ENCODE peak calls at places on chromosomes 16 and 17, in eight cellular contexts. T is trophoblast cell; A is heart right ventricle; F is mesendoderm; Z is neuronal stem cell; S is Peyer's patch; N is RWPE2; L is naive thymus-derived CD4-positive, alpha-beta T cell. G is an unnamed sample. For H3K36me3, the result is how much of the 10 kb centered on the place peaks cover.

GRCh38 chr17:77217566-77217965 is 76.8 kb downstream of the SEC14L1 start:
- DNase-seq in L (no peak), S (no peak), F (no peak), A (peak), N (no peak), Z (no peak), T (no peak), G (no peak)

GRCh38 chr16:85249418-85249817 is 137.1 kb upstream of the CIBAR2 start:
- DNase-seq in A (peak), Z (no peak), N (no peak), T (no peak), L (no peak), S (no peak), F (no peak), G (no peak)

GRCh38 chr16:35596467-35596866 is 2137.1 kb downstream of the TP53TG3F start:
- DNase-seq in Z (no peak), T (no peak), A (no peak), S (no peak), L (no peak), N (no peak), F (no peak), G (no peak)

GRCh38 chr17:83185023-83186002 is 105.9 kb downstream of the METRNL start:
- DNase-seq in S (peak), A (no peak), Z (no peak), N (peak), L (no peak), T (no peak), F (no peak), G (no peak)

GRCh38 chr17:48335858-48336500 is 94.0 kb downstream of the SKAP1 start:
- DNase-seq in S (no peak), A (no peak), L (peak), F (peak), N (no peak), T (no peak), Z (peak), G (no peak)

GRCh38 chr16:10551881-10552280 is 28.5 kb downstream of the EMP2 start:
- DNase-seq in S (no peak), Z (no peak), N (no peak), F (no peak), L (no peak), A (no peak), T (no peak), G (no peak)

GRCh38 chr17:72150632-72151460 is 30.0 kb downstream of the SOX9 start:
- DNase-seq in F (peak), T (no peak), L (no peak), A (no peak), S (no peak), Z (no peak), N (no peak), G (no peak)

GRCh38 chr17:77235370-77236080 is 94.8 kb downstream of the SEC14L1 start:
- DNase-seq in Z (no peak), T (no peak), F (no peak), N (no peak), L (no peak), S (no peak), A (no peak), G (no peak)

GRCh38 chr16:19179890-19180490 is 11.9 kb downstream of the SYT17 start:
- DNase-seq in S (peak), L (no peak), A (peak), T (peak), N (no peak), Z (peak), F (peak), G (peak)

GRCh38 chr17:82156284-82156925 is 56.2 kb downstream of the CCDC57 start:
- DNase-seq in T (no peak), S (no peak), N (no peak), F (no peak), Z (no peak), L (no peak), A (no peak), G (no peak)

GRCh38 chr17:78915872-78916632 is 9.1 kb downstream of the TIMP2 start:
- DNase-seq in N (no peak), T (peak), F (peak), L (peak), S (peak), Z (no peak), A (no peak), G (no peak)

GRCh38 chr17:79147791-79148506 is 73.3 kb downstream of the ENGASE start:
- DNase-seq in S (no peak), F (peak), N (no peak), A (no peak), L (no peak), T (no peak), Z (no peak), G (no peak)

GRCh38 chr17:66900126-66901010 is 64.1 kb upstream of the CACNG4 start:
- DNase-seq in F (no peak), T (peak), N (no peak), L (no peak), A (no peak), Z (no peak), S (no peak), G (no peak)

GRCh38 chr16:31193874-31194273 is 8.7 kb downstream of the PYCARD start:
- DNase-seq in Z (no peak), T (no peak), F (no peak), L (no peak), A (no peak), S (no peak), N (no peak), G (no peak)
- H3K36me3 ChIP-seq in Z (half or more), T (half or more), F (under half), L (half or more), A (half or more), S (under half), N (half or more), G (half or more)

DNA sequence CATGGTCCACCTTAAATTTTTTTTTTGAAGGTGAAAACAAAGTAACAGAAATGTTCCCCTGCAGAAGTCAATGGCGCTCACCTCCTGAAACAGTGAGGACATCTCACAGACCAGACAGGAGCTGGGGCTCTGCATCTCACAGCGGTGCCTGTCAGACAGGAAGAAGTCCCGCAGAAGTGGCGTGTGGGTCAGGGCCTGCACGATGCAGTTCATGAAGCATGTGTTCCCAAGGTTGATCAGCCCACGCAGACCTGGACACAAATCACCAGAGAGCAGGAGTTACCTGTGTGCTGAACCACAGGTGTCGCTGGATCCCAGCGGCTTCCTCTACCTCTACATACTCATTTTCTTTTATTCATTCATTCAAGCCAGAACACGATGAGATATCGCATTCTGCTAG is 24.9 kb downstream of the USP22 start:
- DNase-seq in N (no peak), L (no peak), T (no peak), S (peak), Z (no peak), A (no peak), F (no peak), G (no peak)
- H3K36me3 ChIP-seq in N (half or more), L (half or more), T (half or more), S (under half), Z (half or more), A (half or more), F (half or more), G (half or more)

DNA sequence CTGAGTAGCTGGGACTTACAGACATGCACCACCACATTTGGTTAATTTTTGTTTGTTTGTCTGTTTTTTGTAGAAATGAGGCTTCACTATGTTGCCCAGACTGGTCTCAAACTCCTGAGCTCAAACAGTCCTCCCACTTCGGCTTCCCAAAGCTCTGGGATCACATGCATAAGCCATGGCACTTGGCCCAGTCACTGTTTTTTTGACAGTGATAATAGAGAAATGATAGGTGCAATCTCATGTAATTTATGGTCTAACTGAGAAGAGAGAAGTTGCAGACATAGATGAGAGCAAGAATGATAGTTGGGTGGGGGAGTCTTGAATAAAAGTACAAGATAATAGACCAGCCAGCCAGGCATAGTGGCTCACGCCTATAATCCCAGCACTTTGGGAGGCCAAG is 89.7 kb upstream of the TNRC6A start:
- DNase-seq in S (no peak), Z (no peak), F (no peak), L (no peak), N (no peak), T (no peak), A (no peak), G (no peak)
- H3K36me3 ChIP-seq in S (under half), Z (under half), F (under half), L (under half), N (under half), T (under half), A (under half), G (under half)

GRCh38 chr17:60464343-60464742 is 42.1 kb downstream of the CHCT1 start:
- DNase-seq in T (no peak), L (no peak), S (no peak), F (no peak), Z (no peak), A (no peak), N (no peak), G (no peak)
- H3K36me3 ChIP-seq in T (under half), L (half or more), S (under half), F (under half), Z (half or more), A (half or more), N (half or more), G (half or more)

DNA sequence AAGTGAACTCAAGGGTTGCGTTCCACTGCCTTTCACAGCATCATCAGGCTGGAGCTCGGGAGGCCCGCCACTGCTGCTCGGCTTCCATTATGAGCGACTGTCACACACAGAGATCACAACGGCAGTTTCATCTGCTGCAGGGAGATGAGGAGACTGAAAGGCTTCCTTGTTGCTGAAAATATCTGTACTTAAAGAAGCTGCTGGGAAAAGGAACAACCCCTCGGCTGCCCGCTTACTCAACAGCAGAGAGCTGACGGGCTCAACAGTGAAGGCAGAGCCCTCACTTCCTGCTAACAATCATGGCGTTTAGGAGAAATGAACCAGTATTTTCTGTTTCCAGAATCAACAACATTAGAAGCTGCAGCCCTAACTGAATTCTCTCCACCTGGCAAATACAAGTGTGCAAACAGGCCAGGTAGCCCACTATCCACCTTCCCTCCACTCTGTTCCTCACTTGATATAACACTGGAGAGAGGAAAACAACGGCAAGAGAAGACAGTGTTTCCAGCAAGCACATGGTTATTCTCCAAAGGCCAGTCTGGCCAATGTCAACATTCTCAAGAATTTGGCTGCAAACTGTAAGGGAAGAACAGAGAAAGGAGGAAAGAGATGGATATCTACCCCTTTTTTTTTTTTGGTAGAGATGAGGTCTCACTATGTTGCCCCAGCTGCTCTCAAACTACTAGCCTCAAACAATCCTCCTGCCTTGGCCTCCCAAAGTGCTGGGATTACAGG is 33.7 kb downstream of the MBTPS1 start:
- DNase-seq in Z (no peak), T (no peak), L (no peak), N (no peak), A (no peak), S (no peak), F (no peak), G (no peak)
- H3K36me3 ChIP-seq in Z (half or more), T (under half), L (half or more), N (half or more), A (half or more), S (under half), F (under half), G (half or more)

GRCh38 chr17:8488491-8488890 is 52.8 kb downstream of the NDEL1 start:
- DNase-seq in N (no peak), L (no peak), A (no peak), T (no peak), S (no peak), F (no peak), Z (no peak), G (no peak)
- H3K36me3 ChIP-seq in N (half or more), L (under half), A (half or more), T (half or more), S (under half), F (under half), Z (half or more), G (half or more)

GRCh38 chr16:31114468-31114867 is 3.0 kb upstream of the KAT8 start:
- DNase-seq in A (no peak), F (no peak), T (no peak), Z (no peak), L (no peak), N (no peak), S (no peak), G (no peak)
- H3K36me3 ChIP-seq in A (under half), F (under half), T (under half), Z (half or more), L (under half), N (under half), S (under half), G (under half)

DNA sequence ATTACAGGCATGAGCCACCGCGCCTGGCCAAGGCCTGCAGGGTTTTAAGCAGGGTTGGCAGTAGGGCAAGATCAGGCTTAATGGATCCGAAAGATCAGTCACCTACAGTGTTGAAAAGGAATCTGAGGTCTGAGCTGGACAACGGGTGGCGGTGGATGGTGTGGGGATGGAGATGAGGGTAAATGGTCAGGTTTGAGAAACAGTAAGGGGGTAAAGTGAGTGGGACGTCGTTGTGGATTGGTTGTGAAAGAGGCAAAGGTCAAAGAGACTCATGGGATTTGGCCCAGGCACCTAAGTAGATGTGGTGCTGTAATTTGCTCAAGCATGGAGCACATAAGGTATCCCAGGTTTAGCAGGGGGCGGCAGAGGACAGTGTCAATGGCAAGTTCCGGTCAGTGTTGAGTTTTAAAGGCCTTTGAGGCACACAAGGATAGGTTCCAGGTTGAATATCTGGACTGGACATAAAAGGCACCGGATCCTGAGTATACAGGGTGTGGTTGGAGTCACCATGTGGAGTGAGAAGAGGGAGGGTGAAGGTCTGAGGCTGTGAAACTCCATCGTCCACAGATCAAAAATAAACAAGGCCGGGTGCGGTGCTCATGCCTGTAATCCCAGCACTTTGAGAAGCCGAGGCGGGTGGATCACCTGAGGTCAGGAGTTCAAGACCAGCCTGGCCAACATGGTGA is 1.1 kb upstream of the SLC16A5 start:
- DNase-seq in F (no peak), S (peak), T (no peak), A (no peak), Z (no peak), N (no peak), L (no peak), G (no peak)
- H3K36me3 ChIP-seq in F (under half), S (under half), T (under half), A (under half), Z (under half), N (under half), L (under half), G (under half)

GRCh38 chr17:12492450-12492849 is 173.2 kb upstream of the MYOCD start:
- DNase-seq in A (no peak), Z (no peak), F (no peak), N (no peak), L (no peak), T (no peak), S (no peak), G (no peak)
- H3K36me3 ChIP-seq in A (under half), Z (under half), F (under half), N (under half), L (under half), T (under half), S (under half), G (under half)

DNA sequence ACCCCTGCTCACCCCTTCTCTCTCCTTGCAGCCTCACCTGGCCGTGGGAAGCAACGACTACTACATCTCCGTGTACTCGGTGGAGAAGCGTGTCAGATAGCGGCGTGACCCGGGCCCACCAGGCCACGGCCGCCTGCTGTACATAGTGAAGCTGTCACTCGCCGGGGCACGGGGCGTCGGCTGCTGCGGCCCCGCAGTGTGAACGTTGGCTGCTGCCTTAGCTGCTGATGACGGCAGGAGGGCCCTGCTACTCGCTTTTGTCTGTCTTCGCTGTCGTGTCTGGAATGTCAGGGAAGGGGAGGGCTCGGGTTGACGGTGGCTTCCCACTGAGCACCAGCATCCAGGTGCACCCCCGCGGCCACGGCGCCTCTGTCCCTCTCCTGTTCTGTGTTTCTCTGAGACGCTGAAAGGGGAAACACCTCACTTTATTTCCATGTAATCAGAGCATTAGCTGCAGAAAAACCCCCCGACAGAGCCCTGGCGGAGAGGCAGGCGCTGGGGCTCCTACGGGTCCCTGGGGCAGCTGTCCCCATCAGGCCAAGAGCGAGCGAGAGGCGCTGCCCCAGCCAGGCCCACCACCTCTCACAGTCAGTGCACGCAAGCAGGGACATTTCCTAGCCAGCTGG is 27.3 kb upstream of the CHMP6 start:
- DNase-seq in A (no peak), S (no peak), Z (peak), F (no peak), N (no peak), T (no peak), L (no peak), G (no peak)
- H3K36me3 ChIP-seq in A (under half), S (under half), Z (under half), F (under half), N (under half), T (under half), L (half or more), G (under half)